ENCODE peak calls at places on chromosomes 16 and 17, in ten cellular contexts. C is NCI-H1092; F is activated effector memory CD4-positive, alpha-beta T cell treated with anti-CD3 and anti-CD28 coated beads, Interleukin-2, amount 50 U/mL, for 16 hours; R is amniotic epithelial cell; G is islet precursor cell; M is activated B cell treated with CpG ODN at 0.5 μM for 24 hours; I is Daoy; B is AG10803; T is CD8-positive, alpha-beta T cell; V is activated CD8-positive, alpha-beta T cell treated with anti-CD3 and anti-CD28 coated beads for 36 hours. Y is an unnamed sample.

GRCh38 chr16:66849543-66849942 is 5.3 kb downstream of the CA7 start:
- DNase-seq in V (no peak), C (no peak), B (no peak), R (no peak), M (no peak), T (no peak), G (peak), F (peak), I (no peak), Y (no peak)

GRCh38 chr16:26644912-26645543 is 421.7 kb upstream of the C16orf82 start:
- DNase-seq in M (no peak), R (no peak), V (peak), C (no peak), T (no peak), B (no peak), F (no peak), G (no peak), I (no peak), Y (no peak)

GRCh38 chr16:89841275-89841674 is 13.0 kb downstream of the SPIRE2 start:
- DNase-seq in C (no peak), T (peak), G (no peak), V (peak), F (no peak), M (peak), B (no peak), R (no peak), I (no peak), Y (no peak)

GRCh38 chr17:41127371-41127770 is 3.4 kb upstream of the KRTAP4-12 start:
- DNase-seq in I (no peak), G (no peak), V (no peak), C (no peak), F (no peak), M (no peak), R (no peak), T (no peak), B (no peak), Y (no peak)

GRCh38 chr16:81590714-81591537 is 146.3 kb downstream of the CMIP start:
- DNase-seq in B (no peak), T (no peak), C (no peak), M (no peak), I (no peak), V (no peak), F (no peak), G (no peak), R (no peak), Y (no peak)

GRCh38 chr17:412211-413015 is 59.8 kb upstream of the RPH3AL start:
- DNase-seq in T (peak), B (peak), V (peak), I (peak), G (no peak), M (no peak), C (no peak), F (peak), R (peak), Y (no peak)

GRCh38 chr16:9033125-9033830 is 58.2 kb upstream of the HAPSTR1 start:
- DNase-seq in F (no peak), M (no peak), B (peak), G (peak), C (no peak), V (peak), T (no peak), R (peak), I (peak), Y (no peak)

GRCh38 chr16:49817754-49818507 is 38.0 kb downstream of the ZNF423 start:
- DNase-seq in I (no peak), R (no peak), B (no peak), F (no peak), M (no peak), T (no peak), G (no peak), C (no peak), V (no peak), Y (no peak)

GRCh38 chr17:80892900-80893603 is 98.6 kb upstream of the CHMP6 start:
- DNase-seq in C (no peak), F (peak), I (peak), R (peak), B (peak), M (no peak), G (no peak), T (peak), V (peak), Y (no peak)

Y was measured in upper lobe of right lung.